ENCODE peak calls at places on chromosome 10, in four cellular contexts. One of them, this sample, is unnamed.

GRCh38 chr10:117320050-117320665 is 55.1 kb downstream of the PDZD8 start:
- DNase-seq in A549: peak
- DNase-seq in HepG2: peak
- DNase-seq in GM12878: no peak
- DNase-seq in this sample: peak

GRCh38 chr10:74079914-74080590 is 70.6 kb downstream of the AP3M1 start:
- DNase-seq in HepG2: no peak
- DNase-seq in GM12878: no peak
- DNase-seq in A549: no peak
- DNase-seq in this sample: no peak

GRCh38 chr10:118810796-118811195 is 56.0 kb upstream of the CACUL1 start:
- DNase-seq in HepG2: no peak
- DNase-seq in GM12878: no peak
- DNase-seq in A549: no peak
- DNase-seq in this sample: no peak

GRCh38 chr10:116451956-116452720 is 24.5 kb downstream of the PNLIPRP3 start:
- DNase-seq in GM12878: no peak
- DNase-seq in HepG2: no peak
- DNase-seq in A549: no peak
- DNase-seq in this sample: no peak

GRCh38 chr10:28808693-28809092 is 131.4 kb downstream of the BAMBI start:
- DNase-seq in A549: no peak
- DNase-seq in HepG2: no peak
- DNase-seq in GM12878: no peak
- DNase-seq in this sample: no peak

GRCh38 chr10:69051303-69051702 is 36.6 kb upstream of the SRGN start:
- DNase-seq in GM12878: no peak
- DNase-seq in HepG2: no peak
- DNase-seq in A549: no peak
- DNase-seq in this sample: no peak

GRCh38 chr10:79404690-79405131 is 40.7 kb downstream of the ZCCHC24 start:
- DNase-seq in A549: no peak
- DNase-seq in GM12878: no peak
- DNase-seq in HepG2: no peak
- DNase-seq in this sample: no peak

GRCh38 chr10:119595134-119595714 is 1.5 kb downstream of the TIAL1 start:
- DNase-seq in A549: no peak
- DNase-seq in HepG2: peak
- DNase-seq in GM12878: no peak
- DNase-seq in this sample: peak

DNA sequence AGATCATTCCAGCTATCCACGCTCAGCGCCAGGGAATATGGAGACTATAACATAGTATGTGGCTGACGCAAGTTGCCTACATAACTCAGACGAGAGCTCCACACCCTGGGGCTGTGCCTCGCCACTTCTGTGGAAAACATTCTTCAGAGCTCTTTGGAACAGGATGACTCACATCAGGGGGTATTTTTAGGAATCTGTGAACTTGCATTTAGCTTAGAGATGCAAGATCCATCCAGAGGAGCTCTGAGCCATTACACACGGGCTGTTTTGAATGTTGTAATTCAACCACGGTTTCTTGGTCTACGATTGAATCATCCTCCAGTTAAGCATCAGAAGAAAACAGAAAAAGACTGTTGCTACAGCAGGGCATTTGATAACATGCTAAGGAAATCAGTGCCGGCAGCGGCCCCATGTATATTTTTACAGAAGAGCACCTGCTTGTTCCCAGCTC is 481.4 kb upstream of the AKR1E2 start:
- DNase-seq in GM12878: no peak
- DNase-seq in A549: peak
- DNase-seq in HepG2: no peak
- DNase-seq in this sample: no peak
- TF ChIP-seq EP300 in GM12878: no peak
- TF ChIP-seq EP300 in A549: peak
- TF ChIP-seq EP300 in HepG2: no peak
- TF ChIP-seq EP300 in this sample: no peak

GRCh38 chr10:55098452-55098851 is 297.4 kb upstream of the PCDH15 start:
- DNase-seq in GM12878: no peak
- DNase-seq in A549: no peak
- DNase-seq in HepG2: no peak
- DNase-seq in this sample: no peak
- TF ChIP-seq CHD4 in GM12878: no peak
- TF ChIP-seq CHD4 in A549: no peak
- TF ChIP-seq CHD4 in HepG2: no peak
- TF ChIP-seq CHD4 in this sample: no peak

GRCh38 chr10:24241536-24241935 is 32.6 kb downstream of the KIAA1217 start:
- DNase-seq in A549: no peak
- DNase-seq in HepG2: no peak
- DNase-seq in GM12878: no peak
- DNase-seq in this sample: no peak

GRCh38 chr10:24237801-24238390 is 29.0 kb downstream of the KIAA1217 start:
- DNase-seq in GM12878: no peak
- DNase-seq in HepG2: peak
- DNase-seq in A549: no peak
- DNase-seq in this sample: no peak

GRCh38 chr10:24239289-24239688 is 30.4 kb downstream of the KIAA1217 start:
- DNase-seq in HepG2: no peak
- DNase-seq in GM12878: no peak
- DNase-seq in A549: no peak
- DNase-seq in this sample: no peak

GRCh38 chr10:24240001-24240751 is 31.2 kb downstream of the KIAA1217 start:
- DNase-seq in GM12878: no peak
- DNase-seq in HepG2: peak
- DNase-seq in A549: no peak
- DNase-seq in this sample: no peak

DNA sequence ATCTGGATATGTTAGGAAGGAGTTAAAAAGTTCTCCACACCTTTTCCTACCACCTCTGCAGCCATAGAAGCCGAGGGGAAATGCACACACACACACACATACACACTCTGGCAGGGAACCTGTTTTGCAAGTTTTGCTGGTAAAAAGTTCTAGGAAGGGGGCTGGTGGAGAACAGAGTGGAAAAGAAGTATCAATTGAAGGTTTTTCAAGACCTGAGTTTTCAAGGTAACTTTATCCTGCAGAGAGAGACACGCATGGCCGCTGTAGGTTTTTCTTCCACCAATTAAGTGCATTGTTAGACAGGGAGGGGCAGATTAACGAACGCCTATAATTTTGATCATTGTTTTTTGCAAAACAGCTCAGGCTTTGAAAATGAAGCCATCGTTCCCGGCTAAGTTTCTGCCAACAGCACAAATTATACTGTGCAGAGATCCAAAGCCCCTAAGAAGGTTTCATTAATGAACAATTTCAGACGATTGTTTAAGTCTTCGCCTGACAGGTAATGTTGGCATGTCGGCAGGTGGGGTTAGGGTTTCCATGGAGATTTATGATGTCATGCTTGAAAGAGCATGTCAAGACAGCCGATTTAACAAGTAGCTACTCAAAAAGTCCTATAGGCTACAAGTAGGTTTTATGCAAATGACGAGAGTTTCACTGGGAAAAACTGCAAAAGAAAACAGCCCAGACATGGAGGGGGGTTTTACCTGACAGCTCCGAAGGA is 29.7 kb downstream of the KIAA1217 start:
- DNase-seq in A549: no peak
- DNase-seq in GM12878: no peak
- DNase-seq in HepG2: no peak
- DNase-seq in this sample: no peak
- TF ChIP-seq EP300 in A549: no peak
- TF ChIP-seq EP300 in GM12878: no peak
- TF ChIP-seq EP300 in HepG2: no peak
- TF ChIP-seq EP300 in this sample: no peak

GRCh38 chr10:85152488-85152887 is 824.1 kb downstream of the CCSER2 start:
- DNase-seq in GM12878: no peak
- DNase-seq in A549: no peak
- DNase-seq in HepG2: no peak
- DNase-seq in this sample: no peak

GRCh38 chr10:85145966-85146365 is 817.6 kb downstream of the CCSER2 start:
- DNase-seq in HepG2: no peak
- DNase-seq in GM12878: no peak
- DNase-seq in A549: no peak
- DNase-seq in this sample: no peak

GRCh38 chr10:85151506-85151905 is 823.1 kb downstream of the CCSER2 start:
- DNase-seq in A549: no peak
- DNase-seq in HepG2: no peak
- DNase-seq in GM12878: no peak
- DNase-seq in this sample: no peak

GRCh38 chr10:85147346-85148250 is 819.2 kb downstream of the CCSER2 start:
- DNase-seq in HepG2: no peak
- DNase-seq in A549: no peak
- DNase-seq in GM12878: no peak
- DNase-seq in this sample: no peak

GRCh38 chr10:85148693-85149640 is 820.6 kb downstream of the CCSER2 start:
- DNase-seq in HepG2: no peak
- DNase-seq in GM12878: no peak
- DNase-seq in A549: no peak
- DNase-seq in this sample: no peak
- TF ChIP-seq CHD4 in HepG2: no peak
- TF ChIP-seq CHD4 in GM12878: no peak
- TF ChIP-seq CHD4 in A549: no peak
- TF ChIP-seq CHD4 in this sample: no peak